ENCODE peak calls at places on chromosomes 12 and 14, in five cellular contexts. One of them, this sample, is unnamed.

GRCh38 chr12:105455250-105455649 is 124.8 kb downstream of the C12orf75 start:
- DNase-seq in endothelial cell: no peak
- DNase-seq in ureter: no peak
- DNase-seq in NCI-H345: no peak
- DNase-seq in HFFc6: no peak
- DNase-seq in this sample: no peak

GRCh38 chr14:74820288-74820687 is 55.7 kb downstream of the PROX2 start:
- DNase-seq in HFFc6: no peak
- DNase-seq in NCI-H345: no peak
- DNase-seq in endothelial cell: no peak
- DNase-seq in ureter: no peak
- DNase-seq in this sample: no peak

GRCh38 chr12:11963841-11964471 is 106.8 kb upstream of the BCL2L14 start:
- DNase-seq in HFFc6: no peak
- DNase-seq in NCI-H345: no peak
- DNase-seq in ureter: no peak
- DNase-seq in endothelial cell: no peak
- DNase-seq in this sample: no peak

GRCh38 chr14:74018029-74018703 is 922 bp downstream of the ENTPD5 start:
- DNase-seq in HFFc6: peak
- DNase-seq in endothelial cell: no peak
- DNase-seq in ureter: no peak
- DNase-seq in NCI-H345: no peak
- DNase-seq in this sample: peak

GRCh38 chr12:19945559-19946485 is 422.5 kb upstream of the PDE3A start:
- DNase-seq in endothelial cell: no peak
- DNase-seq in ureter: no peak
- DNase-seq in NCI-H345: no peak
- DNase-seq in HFFc6: no peak
- DNase-seq in this sample: no peak

GRCh38 chr12:32444895-32445294 is 45.5 kb downstream of the FGD4 start:
- DNase-seq in endothelial cell: no peak
- DNase-seq in ureter: no peak
- DNase-seq in HFFc6: peak
- DNase-seq in NCI-H345: peak
- DNase-seq in this sample: no peak

GRCh38 chr12:16323638-16324037 is 23.8 kb upstream of the MGST1 start:
- DNase-seq in endothelial cell: no peak
- DNase-seq in NCI-H345: no peak
- DNase-seq in ureter: no peak
- DNase-seq in HFFc6: no peak
- DNase-seq in this sample: no peak

GRCh38 chr14:105066285-105067071 is 1.2 kb upstream of the GPR132 start:
- DNase-seq in HFFc6: no peak
- DNase-seq in ureter: no peak
- DNase-seq in endothelial cell: no peak
- DNase-seq in NCI-H345: no peak
- DNase-seq in this sample: no peak

GRCh38 chr14:68863610-68864300 is 70.9 kb upstream of the ZFP36L1 start:
- DNase-seq in ureter: no peak
- DNase-seq in endothelial cell: no peak
- DNase-seq in HFFc6: no peak
- DNase-seq in NCI-H345: no peak
- DNase-seq in this sample: no peak

GRCh38 chr14:64113279-64113678 is 180.9 kb downstream of the ESR2 start:
- DNase-seq in endothelial cell: no peak
- DNase-seq in HFFc6: no peak
- DNase-seq in ureter: no peak
- DNase-seq in NCI-H345: no peak
- DNase-seq in this sample: no peak

GRCh38 chr14:41404121-41404520 is 202.6 kb upstream of the LRFN5 start:
- DNase-seq in HFFc6: no peak
- DNase-seq in endothelial cell: no peak
- DNase-seq in NCI-H345: no peak
- DNase-seq in ureter: no peak
- DNase-seq in this sample: no peak

GRCh38 chr14:21840765-21841164 is 167.1 kb upstream of the OR4E1 start:
- DNase-seq in ureter: no peak
- DNase-seq in HFFc6: no peak
- DNase-seq in NCI-H345: no peak
- DNase-seq in endothelial cell: no peak
- DNase-seq in this sample: no peak

GRCh38 chr14:68340262-68340661 is 452.6 kb downstream of the ZFP36L1 start:
- DNase-seq in ureter: no peak
- DNase-seq in endothelial cell: no peak
- DNase-seq in HFFc6: no peak
- DNase-seq in NCI-H345: no peak
- DNase-seq in this sample: no peak

GRCh38 chr12:19799216-19799615 is 359.9 kb downstream of the AEBP2 start:
- DNase-seq in ureter: no peak
- DNase-seq in NCI-H345: no peak
- DNase-seq in HFFc6: no peak
- DNase-seq in endothelial cell: no peak
- DNase-seq in this sample: no peak

GRCh38 chr12:22361785-22362184 is 27.3 kb upstream of the ST8SIA1 start:
- DNase-seq in endothelial cell: no peak
- DNase-seq in ureter: no peak
- DNase-seq in HFFc6: no peak
- DNase-seq in NCI-H345: no peak
- DNase-seq in this sample: no peak

GRCh38 chr14:103256406-103256805 is 77.6 kb upstream of the EIF5 start:
- DNase-seq in ureter: no peak
- DNase-seq in endothelial cell: no peak
- DNase-seq in HFFc6: no peak
- DNase-seq in NCI-H345: no peak
- DNase-seq in this sample: no peak

GRCh38 chr12:108594960-108595710 is 2.7 kb downstream of the TMEM119 start:
- DNase-seq in HFFc6: no peak
- DNase-seq in NCI-H345: no peak
- DNase-seq in ureter: no peak
- DNase-seq in endothelial cell: no peak
- DNase-seq in this sample: no peak

GRCh38 chr14:93970967-93971634 is 5.3 kb downstream of the ASB2 start:
- DNase-seq in endothelial cell: no peak
- DNase-seq in ureter: no peak
- DNase-seq in HFFc6: no peak
- DNase-seq in NCI-H345: no peak
- DNase-seq in this sample: peak

GRCh38 chr14:58639842-58640484 is 2.2 kb downstream of the DACT1 start:
- DNase-seq in endothelial cell: peak
- DNase-seq in ureter: peak
- DNase-seq in NCI-H345: peak
- DNase-seq in HFFc6: peak
- DNase-seq in this sample: no peak